ENCODE peak calls at places on chromosomes 13 and 19, in six cellular contexts. W is astrocyte, D is AG09309, S is RWPE1, B is COR-L47, E is hippocampal formation. I is an unnamed sample.

GRCh38 chr13:99354371-99354951 is 47.3 kb upstream of the GPR183 start:
- DNase-seq in D (no peak), S (no peak), E (no peak), B (no peak), W (no peak), I (no peak)

GRCh38 chr13:80444240-80445015 is 103.5 kb upstream of the SPRY2 start:
- DNase-seq in B (no peak), E (no peak), S (no peak), D (no peak), W (no peak), I (no peak)

GRCh38 chr19:23766951-23767350 is 8.3 kb upstream of the ZNF681 start:
- DNase-seq in S (no peak), B (no peak), E (no peak), W (no peak), D (no peak), I (no peak)

GRCh38 chr13:103694033-103694432 is 627.8 kb upstream of the SLC10A2 start:
- DNase-seq in E (no peak), W (no peak), D (no peak), S (no peak), B (no peak), I (no peak)

GRCh38 chr19:30530751-30531150 is 158.6 kb downstream of the ZNF536 start:
- DNase-seq in D (no peak), S (no peak), B (no peak), E (no peak), W (no peak), I (no peak)

GRCh38 chr19:262125-262524 is 29.1 kb downstream of the PLPP2 start:
- DNase-seq in B (no peak), W (no peak), S (no peak), E (no peak), D (no peak), I (no peak)

GRCh38 chr13:28346136-28346535 is 148.8 kb downstream of the FLT1 start:
- DNase-seq in E (no peak), W (peak), D (no peak), B (no peak), S (no peak), I (no peak)

GRCh38 chr19:1312732-1313694 is 27.3 kb downstream of the EFNA2 start:
- DNase-seq in E (no peak), S (peak), D (no peak), B (no peak), W (peak), I (peak)

GRCh38 chr19:737591-738093 is 13.3 kb upstream of the MISP start:
- DNase-seq in D (no peak), E (no peak), B (peak), S (no peak), W (no peak), I (peak)

GRCh38 chr13:47066261-47066660 is 169.4 kb upstream of the HTR2A start:
- DNase-seq in D (no peak), S (no peak), E (no peak), W (peak), B (no peak), I (no peak)

GRCh38 chr19:21482863-21483276 is 22.5 kb upstream of the ZNF429 start:
- DNase-seq in S (no peak), B (no peak), D (no peak), E (peak), W (peak), I (peak)

GRCh38 chr19:56476671-56477428 is at the start of gene ZNF667:
- DNase-seq in E (peak), S (no peak), B (no peak), W (peak), D (no peak), I (peak)

GRCh38 chr13:40798380-40798779 is 9.0 kb downstream of the SLC25A15 start:
- DNase-seq in E (no peak), S (no peak), W (no peak), B (no peak), D (no peak), I (no peak)

GRCh38 chr19:4103073-4103418 is 20.9 kb downstream of the MAP2K2 start:
- DNase-seq in S (no peak), W (no peak), E (no peak), D (no peak), B (no peak), I (no peak)

GRCh38 chr19:58538257-58539168 is 5.4 kb upstream of the TRIM28 start:
- DNase-seq in S (no peak), D (no peak), B (peak), W (no peak), E (no peak), I (peak)

GRCh38 chr19:5484398-5485285 is 29.4 kb downstream of the ZNRF4 start:
- DNase-seq in D (no peak), B (peak), S (no peak), W (peak), E (no peak), I (no peak)

GRCh38 chr13:20305587-20305986 is 73.5 kb upstream of the GJB6 start:
- DNase-seq in E (no peak), S (no peak), D (no peak), W (no peak), B (no peak), I (no peak)

GRCh38 chr13:44158741-44159632 is 214.6 kb upstream of the SERP2 start:
- DNase-seq in E (no peak), B (no peak), W (no peak), D (no peak), S (no peak), I (no peak)

GRCh38 chr19:42831221-42832019 is 48.1 kb downstream of the PSG1 start:
- DNase-seq in B (no peak), D (no peak), W (no peak), E (peak), S (peak), I (no peak)

GRCh38 chr19:33624586-33625153 is 2.9 kb downstream of the CHST8 start:
- DNase-seq in D (no peak), E (no peak), B (no peak), S (no peak), W (no peak), I (no peak)

GRCh38 chr19:58229255-58229639 is 533 bp downstream of the ZNF544 start:
- DNase-seq in W (peak), D (no peak), E (no peak), B (peak), S (peak), I (peak)

GRCh38 chr13:112790735-112791641 is 101.2 kb downstream of the ATP11A start:
- DNase-seq in D (peak), S (no peak), B (no peak), E (no peak), W (peak), I (no peak)

GRCh38 chr19:48419158-48419920 is 25.9 kb downstream of the GRIN2D start:
- DNase-seq in E (no peak), D (no peak), B (no peak), S (no peak), W (no peak), I (peak)